ENCODE peak calls at places on chromosomes 11 and 22, in eight cellular contexts. K is AG09309, L is IMR-90, X is ovary, E is body of pancreas, B is cardiac fibroblast, U is fibroblast of villous mesenchyme, J is sigmoid colon. Y is an unnamed sample.

GRCh38 chr22:22684605-22685561 is 40.5 kb downstream of the GGTLC2 start:
- DNase-seq in K (peak; percentile 0), L (peak; percentile 88), X (no peak), E (peak; percentile 33), B (peak; percentile 72), U (peak; percentile 85), J (peak; percentile 43), Y (no peak)

GRCh38 chr11:21343204-21343603 is 673.8 kb downstream of the NELL1 start:
- DNase-seq in K (no peak), L (no peak), X (no peak), E (no peak), B (no peak), U (no peak), J (no peak), Y (no peak)

GRCh38 chr11:66999555-66999954 is 23.4 kb upstream of the SYT12 start:
- DNase-seq in K (no peak), L (no peak), X (no peak), E (no peak), B (no peak), U (no peak), J (no peak), Y (no peak)

GRCh38 chr11:12170984-12171383 is 60.6 kb downstream of the MICAL2 start:
- DNase-seq in K (no peak), L (peak; percentile 49), X (no peak), E (no peak), B (peak; percentile 92), U (peak; percentile 89), J (peak; percentile 81), Y (no peak)

GRCh38 chr11:75142714-75143419 is 8.0 kb upstream of the SLCO2B1 start:
- DNase-seq in K (peak; percentile 77), L (peak; percentile 95), X (peak; percentile 25), E (peak; percentile 44), B (peak; percentile 95), U (peak; percentile 94), J (peak; percentile 88), Y (peak; percentile 92)

GRCh38 chr11:17267576-17267975 is 9.0 kb upstream of the NUCB2 start:
- DNase-seq in K (no peak), L (peak; percentile 33), X (no peak), E (no peak), B (no peak), U (peak; percentile 45), J (no peak), Y (peak; percentile 78)

GRCh38 chr22:18114976-18115652 is 4.5 kb downstream of the TUBA8 start:
- DNase-seq in K (no peak), L (no peak), X (no peak), E (no peak), B (no peak), U (no peak), J (no peak), Y (no peak)

GRCh38 chr11:13434247-13435205 is 28.5 kb downstream of the BTBD10 start:
- DNase-seq in K (no peak), L (peak; percentile 12), X (no peak), E (no peak), B (no peak), U (peak; percentile 23), J (no peak), Y (no peak)

DNA sequence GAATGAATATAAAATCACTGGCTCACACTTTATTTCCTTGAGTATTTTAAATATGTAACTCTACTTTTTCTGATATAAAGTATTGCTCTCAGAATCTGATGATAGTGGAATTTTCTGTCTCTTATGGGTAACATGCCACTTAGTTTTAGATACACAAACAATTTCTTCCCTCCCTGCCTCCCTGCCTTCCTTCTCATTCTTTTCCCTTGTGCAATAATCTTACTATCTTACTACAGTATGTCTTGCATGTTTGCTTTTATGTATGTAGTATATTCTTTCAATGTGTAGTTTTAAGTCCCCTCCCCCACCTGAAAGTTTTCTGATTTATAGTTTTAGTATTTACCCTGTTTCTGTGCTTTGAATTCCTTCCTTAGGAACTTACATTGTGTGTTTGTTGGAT is 48.4 kb downstream of the INSC start:
- DNase-seq in K (no peak), L (no peak), X (no peak), E (no peak), B (no peak), U (no peak), J (no peak), Y (no peak)
- H3K4me3 ChIP-seq in K (no peak overlapping the region), L (no peak overlapping the region), X (no peak overlapping the region), E (no peak overlapping the region), B (no peak overlapping the region), U (no peak overlapping the region), J (no peak overlapping the region), Y (no peak overlapping the region)

GRCh38 chr11:65607614-65608426 is 6.2 kb downstream of the MAP3K11 start:
- DNase-seq in K (no peak), L (no peak), X (no peak), E (no peak), B (no peak), U (no peak), J (no peak), Y (no peak)
- H3K4me3 ChIP-seq in K (no peak overlapping the region), L (no peak overlapping the region), X (peak overlapping the region; percentile 36), E (no peak overlapping the region), B (no peak overlapping the region), U (peak overlapping the region; percentile 34), J (peak overlapping the region; percentile 11), Y (no peak overlapping the region)

GRCh38 chr22:39915295-39915726 is 14.4 kb downstream of the GRAP2 start:
- DNase-seq in K (no peak), L (no peak), X (no peak), E (no peak), B (no peak), U (no peak), J (no peak), Y (no peak)
- H3K4me3 ChIP-seq in K (no peak overlapping the region), L (no peak overlapping the region), X (no peak overlapping the region), E (no peak overlapping the region), B (no peak overlapping the region), U (no peak overlapping the region), J (no peak overlapping the region), Y (no peak overlapping the region)

DNA sequence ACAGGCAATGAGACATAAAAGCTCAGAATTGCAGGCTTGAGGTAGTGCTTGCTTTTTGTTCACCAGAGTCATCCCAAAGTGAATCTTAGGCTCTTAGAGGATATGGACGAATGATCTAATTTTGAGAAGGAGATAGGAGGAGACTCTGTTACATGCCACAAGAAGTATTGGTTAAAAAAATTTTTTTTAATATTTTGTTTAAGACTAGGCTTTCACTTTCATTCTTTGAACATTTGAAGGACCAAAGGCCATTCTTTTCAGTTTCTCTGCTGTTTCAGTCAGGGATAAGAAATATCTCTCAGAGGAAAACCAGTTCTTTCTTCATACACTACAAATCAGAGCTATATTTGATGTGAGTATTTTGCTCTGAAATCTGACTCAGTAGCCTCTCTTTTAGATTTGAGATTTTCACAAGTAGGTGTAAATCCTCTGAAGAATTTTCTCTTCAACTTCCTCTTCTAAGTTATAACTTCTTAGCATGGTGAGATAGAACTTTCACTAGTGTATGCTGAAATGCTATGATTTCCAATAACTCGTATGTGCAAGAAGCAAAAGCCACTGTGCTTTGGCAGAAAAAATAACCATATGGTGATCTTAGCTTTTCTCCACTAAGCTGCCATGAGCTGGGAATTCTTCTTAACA is 24.1 kb upstream of the FAM181B start:
- DNase-seq in K (no peak), L (no peak), X (no peak), E (no peak), B (no peak), U (no peak), J (no peak), Y (no peak)
- H3K4me3 ChIP-seq in K (no peak overlapping the region), L (no peak overlapping the region), X (no peak overlapping the region), E (no peak overlapping the region), B (no peak overlapping the region), U (no peak overlapping the region), J (no peak overlapping the region), Y (no peak overlapping the region)

DNA sequence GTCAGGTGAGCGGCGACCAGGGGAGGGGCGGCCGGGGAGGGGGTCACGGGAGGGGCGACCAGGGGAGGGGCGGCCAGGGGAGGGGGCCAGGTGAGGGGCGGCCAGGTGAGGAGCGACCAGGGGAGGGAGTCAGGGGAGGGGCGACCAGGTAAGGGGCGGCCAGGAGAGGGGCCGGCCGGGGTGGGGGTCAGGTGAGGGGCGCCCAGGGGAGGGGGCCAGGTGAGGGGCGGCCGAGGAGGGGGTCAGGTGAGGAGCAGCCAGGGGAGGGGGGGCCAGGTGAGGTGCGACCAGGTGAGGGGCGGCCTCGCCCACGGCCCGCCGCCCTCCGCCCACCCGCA is 363 bp downstream of the TESMIN start:
- DNase-seq in K (no peak), L (no peak), X (no peak), E (no peak), B (no peak), U (no peak), J (no peak), Y (no peak)
- H3K4me3 ChIP-seq in K (no peak overlapping the region), L (peak overlapping the region; percentile 65), X (peak overlapping the region; percentile 44), E (peak overlapping the region; percentile 32), B (no peak overlapping the region), U (peak overlapping the region; percentile 49), J (no peak overlapping the region), Y (peak overlapping the region; percentile 31)

GRCh38 chr11:111416231-111416960 is 37.3 kb upstream of the POU2AF1 start:
- DNase-seq in K (no peak), L (no peak), X (no peak), E (no peak), B (no peak), U (no peak), J (no peak), Y (no peak)

GRCh38 chr11:111418436-111418787 is 39.3 kb upstream of the POU2AF1 start:
- DNase-seq in K (no peak), L (no peak), X (no peak), E (no peak), B (no peak), U (no peak), J (no peak), Y (no peak)

GRCh38 chr11:111417011-111417765 is 38.1 kb upstream of the POU2AF1 start:
- DNase-seq in K (no peak), L (peak; percentile 73), X (no peak), E (no peak), B (no peak), U (peak; percentile 47), J (no peak), Y (no peak)

GRCh38 chr11:111419181-111419580 is 40.1 kb upstream of the POU2AF1 start:
- DNase-seq in K (no peak), L (no peak), X (no peak), E (no peak), B (no peak), U (no peak), J (no peak), Y (peak; percentile 54)

DNA sequence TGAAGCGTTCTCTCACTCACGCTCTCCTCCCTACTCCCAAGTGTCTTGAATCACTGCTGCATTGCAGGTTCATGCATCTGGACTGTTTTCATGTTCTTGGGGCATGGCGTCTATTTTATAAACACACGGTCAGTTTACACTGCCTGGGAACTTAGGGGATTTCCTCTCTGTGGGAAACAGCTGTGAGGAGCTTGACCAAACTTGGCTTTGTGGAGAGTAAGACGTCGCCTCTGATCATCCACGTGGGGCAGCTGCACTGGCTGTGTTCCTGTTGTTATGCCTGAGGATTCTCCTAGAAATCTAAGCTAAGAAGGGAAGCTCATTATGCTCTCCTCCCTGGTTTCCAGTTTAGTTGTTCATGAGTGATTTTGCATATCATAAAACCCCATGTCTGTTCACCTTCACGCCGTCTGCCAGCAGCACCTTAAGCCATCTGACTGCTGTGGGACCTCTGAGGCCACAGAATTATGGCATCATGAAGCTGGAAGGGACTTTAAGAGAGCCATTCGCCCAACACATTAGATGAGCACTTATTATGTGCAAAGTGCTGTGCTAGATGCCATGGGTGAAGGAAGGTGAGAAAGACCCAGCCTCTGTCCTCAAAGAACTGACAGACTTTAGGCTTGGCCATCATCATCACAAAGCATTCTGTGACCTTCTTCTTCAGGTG is 38.8 kb upstream of the POU2AF1 start:
- DNase-seq in K (no peak), L (peak; percentile 99), X (peak; percentile 79), E (peak; percentile 54), B (peak; percentile 39), U (peak; percentile 95), J (peak; percentile 94), Y (no peak)
- H3K4me3 ChIP-seq in K (no peak overlapping the region), L (no peak overlapping the region), X (no peak overlapping the region), E (no peak overlapping the region), B (no peak overlapping the region), U (no peak overlapping the region), J (no peak overlapping the region), Y (no peak overlapping the region)

GRCh38 chr22:40529817-40530216 is 106.7 kb downstream of the MRTFA start:
- DNase-seq in K (no peak), L (peak; percentile 47), X (no peak), E (no peak), B (no peak), U (no peak), J (no peak), Y (no peak)
- H3K4me3 ChIP-seq in K (no peak overlapping the region), L (no peak overlapping the region), X (no peak overlapping the region), E (no peak overlapping the region), B (no peak overlapping the region), U (no peak overlapping the region), J (no peak overlapping the region), Y (no peak overlapping the region)